ENCODE peak calls at places on chromosomes 13 and 19, in five cellular contexts. F is fibroblast of lung, Q is tibial nerve, Y is DND-41, U is suprapubic skin. I is an unnamed sample. For H3K4me1, the result is how much of the 10 kb centered on the place peaks cover.

GRCh38 chr19:10797078-10797477 is 38.9 kb downstream of the TMED1 start:
- DNase-seq in F (no peak), Q (no peak), Y (no peak), U (no peak), I (no peak)

GRCh38 chr13:20671789-20672188 is 31.7 kb upstream of the IL17D start:
- DNase-seq in F (no peak), Q (no peak), Y (no peak), U (no peak), I (no peak)

GRCh38 chr13:93080587-93080986 is 146.0 kb upstream of the GPC6 start:
- DNase-seq in F (peak), Q (no peak), Y (peak), U (no peak), I (no peak)

GRCh38 chr13:30002577-30002976 is 152.2 kb upstream of the UBL3 start:
- DNase-seq in F (peak), Q (no peak), Y (no peak), U (no peak), I (no peak)

GRCh38 chr19:13091400-13092161 is 11.1 kb downstream of the LYL1 start:
- DNase-seq in F (peak), Q (peak), Y (no peak), U (no peak), I (no peak)

GRCh38 chr19:3210347-3211017 is 14.0 kb upstream of the CELF5 start:
- DNase-seq in F (no peak), Q (peak), Y (peak), U (no peak), I (peak)

GRCh38 chr19:38596057-38596981 is 21.4 kb downstream of the MAP4K1 start:
- DNase-seq in F (no peak), Q (no peak), Y (peak), U (no peak), I (peak)

GRCh38 chr19:10501971-10502523 is 1.1 kb downstream of the KEAP1 start:
- DNase-seq in F (peak), Q (peak), Y (peak), U (peak), I (no peak)

GRCh38 chr13:113915012-113915763 is 51.3 kb upstream of the GAS6 start:
- DNase-seq in F (no peak), Q (no peak), Y (no peak), U (no peak), I (no peak)

GRCh38 chr19:30029721-30030510 is 87.9 kb downstream of the URI1 start:
- DNase-seq in F (peak), Q (no peak), Y (no peak), U (no peak), I (no peak)

GRCh38 chr19:39828015-39828633 is 5.8 kb downstream of the DYRK1B start:
- DNase-seq in F (no peak), Q (no peak), Y (no peak), U (no peak), I (no peak)

GRCh38 chr13:44760434-44760833 is 184.3 kb upstream of the TSC22D1 start:
- DNase-seq in F (no peak), Q (no peak), Y (no peak), U (no peak), I (no peak)

GRCh38 chr13:44758595-44759221 is 182.6 kb upstream of the TSC22D1 start:
- DNase-seq in F (peak), Q (no peak), Y (no peak), U (no peak), I (no peak)

GRCh38 chr13:44759723-44760360 is 183.7 kb upstream of the TSC22D1 start:
- DNase-seq in F (peak), Q (no peak), Y (no peak), U (no peak), I (no peak)

GRCh38 chr13:44757671-44758070 is 181.5 kb upstream of the TSC22D1 start:
- DNase-seq in F (no peak), Q (no peak), Y (no peak), U (no peak), I (no peak)

GRCh38 chr13:44759222-44759721 is 183.1 kb upstream of the TSC22D1 start:
- DNase-seq in F (peak), Q (no peak), Y (no peak), U (no peak), I (no peak)
- H3K4me1 ChIP-seq in F (under half), Q (under half), Y (under half), U (half or more), I (under half)

DNA sequence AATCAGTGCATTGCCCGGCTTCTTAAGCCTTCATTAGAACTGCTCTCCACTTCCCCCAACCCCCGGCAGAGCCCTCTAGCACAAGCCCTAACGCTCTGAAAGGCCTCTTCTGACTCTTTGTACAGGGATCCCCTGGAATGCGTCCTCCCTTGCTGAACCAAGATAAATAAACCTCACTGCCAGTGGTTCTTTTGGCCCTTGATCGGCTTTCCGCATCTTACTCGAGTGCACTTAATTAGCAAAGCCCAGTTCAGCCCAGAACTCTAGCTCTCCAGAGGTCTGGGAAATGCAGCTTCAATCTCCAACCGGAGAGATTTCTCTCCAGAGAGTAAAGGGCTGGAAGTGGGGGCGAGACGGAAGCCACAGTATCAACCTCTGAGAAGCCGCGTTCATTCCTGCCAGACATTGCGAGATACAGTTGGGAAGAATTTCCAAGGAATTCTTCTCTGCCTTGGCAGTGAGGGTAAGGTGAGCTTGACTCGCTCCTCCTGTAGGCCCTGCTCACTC is 8.7 kb upstream of the ZNF444 start:
- DNase-seq in F (peak), Q (no peak), Y (no peak), U (no peak), I (no peak)
- H3K27ac ChIP-seq in F (no peak), Q (peak), Y (no peak), U (no peak), I (no peak)

GRCh38 chr19:507286-508203 is at the start of gene TPGS1:
- DNase-seq in F (peak), Q (peak), Y (peak), U (no peak), I (peak)
- H3K4me1 ChIP-seq in F (under half), Q (under half), Y (half or more), U (under half), I (under half)

GRCh38 chr13:37403776-37404497 is 194.6 kb downstream of the POSTN start:
- DNase-seq in F (peak), Q (no peak), Y (no peak), U (no peak), I (no peak)
- H3K27ac ChIP-seq in F (no peak), Q (no peak), Y (no peak), U (no peak), I (no peak)

DNA sequence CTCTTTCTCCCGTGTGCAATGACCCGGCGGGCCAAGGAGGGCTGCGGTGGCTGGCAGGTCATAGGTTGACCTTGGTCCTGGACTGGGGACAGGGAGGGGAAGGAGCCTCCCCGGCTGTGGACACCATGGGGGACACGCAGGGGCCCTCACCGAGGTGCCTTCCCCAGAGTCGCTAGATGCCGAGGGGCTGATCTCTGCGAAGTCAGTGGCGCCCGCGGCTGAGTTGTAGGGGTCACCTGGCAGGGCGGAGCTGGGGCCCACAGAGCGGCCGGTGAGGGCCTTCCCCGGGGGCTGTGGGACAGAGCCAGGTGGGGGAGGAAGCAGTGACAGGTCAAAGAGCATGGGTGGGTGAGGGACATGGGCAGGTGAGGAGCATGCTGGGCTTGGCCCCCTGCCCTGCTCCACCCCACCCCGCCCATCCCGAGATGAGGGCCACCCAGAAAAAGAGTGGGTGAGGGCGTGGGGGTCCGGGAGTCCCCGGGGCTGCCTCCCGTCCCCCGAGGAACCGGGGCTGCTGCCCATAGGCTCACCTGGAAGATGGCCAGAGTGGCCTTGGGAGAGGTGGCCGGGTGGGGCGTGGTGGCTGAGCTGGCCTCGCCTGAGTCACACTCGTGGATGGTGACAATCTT is 3.6 kb downstream of the CBARP start:
- DNase-seq in F (no peak), Q (no peak), Y (no peak), U (no peak), I (no peak)
- H3K4me1 ChIP-seq in F (under half), Q (under half), Y (under half), U (under half), I (under half)

GRCh38 chr13:73933795-73934194 is 200.4 kb downstream of the KLF12 start:
- DNase-seq in F (no peak), Q (no peak), Y (no peak), U (no peak), I (no peak)
- H3K27ac ChIP-seq in F (peak), Q (no peak), Y (no peak), U (no peak), I (no peak)

GRCh38 chr19:46931197-46931596 is 70.4 kb downstream of the ARHGAP35 start:
- DNase-seq in F (no peak), Q (no peak), Y (no peak), U (no peak), I (no peak)

GRCh38 chr19:46927893-46928292 is 67.1 kb downstream of the ARHGAP35 start:
- DNase-seq in F (no peak), Q (no peak), Y (no peak), U (no peak), I (no peak)

GRCh38 chr19:46927106-46927505 is 66.3 kb downstream of the ARHGAP35 start:
- DNase-seq in F (no peak), Q (no peak), Y (no peak), U (no peak), I (no peak)

GRCh38 chr19:46926201-46927071 is 65.6 kb downstream of the ARHGAP35 start:
- DNase-seq in F (no peak), Q (no peak), Y (no peak), U (no peak), I (no peak)

DNA sequence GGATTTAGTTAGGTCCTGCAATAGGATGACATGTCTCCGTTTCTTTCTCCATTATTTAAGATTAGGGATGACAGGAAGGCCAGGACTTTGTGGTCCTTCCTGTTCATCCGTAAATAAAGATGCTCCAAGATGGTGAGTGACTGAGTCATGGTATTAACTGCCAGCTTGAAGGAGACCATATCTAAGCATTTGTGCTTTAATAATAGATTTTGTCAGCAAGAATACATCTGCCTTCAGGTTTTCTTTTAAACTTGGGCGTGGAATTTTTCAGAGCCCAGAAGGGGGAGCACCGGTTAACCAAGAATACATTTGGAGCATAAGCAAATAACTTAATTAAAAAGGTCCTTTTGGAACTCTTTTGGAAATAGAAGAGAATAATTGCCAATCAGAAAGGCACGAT is 68.2 kb downstream of the ARHGAP35 start:
- DNase-seq in F (no peak), Q (no peak), Y (no peak), U (no peak), I (no peak)
- H3K4me1 ChIP-seq in F (under half), Q (half or more), Y (under half), U (half or more), I (half or more)

GRCh38 chr13:40559915-40560314 is 106.5 kb downstream of the FOXO1 start:
- DNase-seq in F (no peak), Q (no peak), Y (no peak), U (no peak), I (no peak)

GRCh38 chr13:40565282-40566148 is 100.9 kb downstream of the FOXO1 start:
- DNase-seq in F (no peak), Q (no peak), Y (no peak), U (no peak), I (no peak)

GRCh38 chr13:40564342-40564997 is 102.0 kb downstream of the FOXO1 start:
- DNase-seq in F (no peak), Q (no peak), Y (no peak), U (no peak), I (no peak)

GRCh38 chr13:40563350-40564125 is 102.9 kb downstream of the FOXO1 start:
- DNase-seq in F (no peak), Q (no peak), Y (no peak), U (no peak), I (no peak)

GRCh38 chr13:40562975-40563349 is 103.5 kb downstream of the FOXO1 start:
- DNase-seq in F (peak), Q (no peak), Y (no peak), U (no peak), I (no peak)
- H3K27ac ChIP-seq in F (no peak), Q (peak), Y (no peak), U (no peak), I (peak)